ENCODE peak calls at places on chromosomes 5 and 9, in four cellular contexts. G, U, W and C are unnamed samples. For H3K36me3, the result is how much of the 10 kb centered on the place peaks cover.

GRCh38 chr5:82165740-82166530 is 112.2 kb downstream of the RPS23 start:
- DNase-seq in G (peak), U (no peak), W (peak), C (peak)

GRCh38 chr5:138470322-138471285 is 5.3 kb downstream of the EGR1 start:
- DNase-seq in G (no peak), U (no peak), W (no peak), C (no peak)

GRCh38 chr5:94754824-94755223 is 136.4 kb downstream of the SLF1 start:
- DNase-seq in G (no peak), U (no peak), W (no peak), C (no peak)

GRCh38 chr5:74919487-74919886 is 53.3 kb upstream of the FAM169A start:
- DNase-seq in G (no peak), U (no peak), W (peak), C (no peak)

GRCh38 chr5:153660919-153661318 is 170.4 kb downstream of the GRIA1 start:
- DNase-seq in G (no peak), U (no peak), W (no peak), C (no peak)

GRCh38 chr5:78538240-78538850 is 110.2 kb downstream of the LHFPL2 start:
- DNase-seq in G (no peak), U (no peak), W (no peak), C (no peak)

GRCh38 chr5:17217421-17218352 is at the start of gene BASP1:
- DNase-seq in G (peak), U (no peak), W (peak), C (peak)

GRCh38 chr5:140800816-140801493 is at the start of gene PCDHA3:
- DNase-seq in G (no peak), U (no peak), W (peak), C (no peak)

GRCh38 chr9:128080218-128080617 is 12.2 kb downstream of the SLC25A25 start:
- DNase-seq in G (no peak), U (no peak), W (no peak), C (no peak)

GRCh38 chr9:83013261-83013610 is 49.7 kb downstream of the RASEF start:
- DNase-seq in G (no peak), U (no peak), W (no peak), C (no peak)

GRCh38 chr5:67770431-67771025 is 445.0 kb upstream of the PIK3R1 start:
- DNase-seq in G (no peak), U (no peak), W (peak), C (no peak)

GRCh38 chr9:4538107-4538506 is 47.8 kb downstream of the SLC1A1 start:
- DNase-seq in G (no peak), U (no peak), W (no peak), C (no peak)

GRCh38 chr5:142957528-142957927 is 187.4 kb downstream of the ARHGAP26 start:
- DNase-seq in G (no peak), U (no peak), W (no peak), C (no peak)

GRCh38 chr5:136251502-136251901 is 58.5 kb upstream of the SMIM32 start:
- DNase-seq in G (no peak), U (no peak), W (no peak), C (no peak)

GRCh38 chr9:9799287-9799686 is 813.5 kb downstream of the PTPRD start:
- DNase-seq in G (no peak), U (no peak), W (no peak), C (no peak)

GRCh38 chr9:137974746-137975526 is 97.4 kb downstream of the CACNA1B start:
- DNase-seq in G (peak), U (no peak), W (no peak), C (no peak)

GRCh38 chr9:128098017-128098935 is 29.3 kb downstream of the PTGES2 start:
- DNase-seq in G (peak), U (peak), W (peak), C (peak)

GRCh38 chr5:179806250-179807045 is at the start of gene MGAT4B:
- DNase-seq in G (peak), U (peak), W (peak), C (peak)

GRCh38 chr5:10607023-10607665 is 43.3 kb downstream of the ANKRD33B start:
- DNase-seq in G (no peak), U (no peak), W (peak), C (no peak)

GRCh38 chr9:1267581-1267980 is 217.4 kb downstream of the DMRT2 start:
- DNase-seq in G (no peak), U (no peak), W (no peak), C (no peak)

GRCh38 chr5:36712719-36713118 is 106.3 kb downstream of the SLC1A3 start:
- DNase-seq in G (no peak), U (no peak), W (no peak), C (no peak)

GRCh38 chr9:110895141-110895912 is 142.9 kb downstream of the LPAR1 start:
- DNase-seq in G (peak), U (no peak), W (no peak), C (peak)

GRCh38 chr5:62780888-62781287 is 202.3 kb downstream of the LRRC70 start:
- DNase-seq in G (no peak), U (no peak), W (no peak), C (no peak)

GRCh38 chr5:125220284-125220683 is 473.8 kb upstream of the ZNF608 start:
- DNase-seq in G (no peak), U (no peak), W (no peak), C (no peak)

GRCh38 chr5:71587709-71588532 is 781 bp downstream of the MCCC2 start:
- DNase-seq in G (peak), U (no peak), W (no peak), C (no peak)

GRCh38 chr5:96280946-96281393 is 152.1 kb downstream of the PCSK1 start:
- DNase-seq in G (no peak), U (no peak), W (no peak), C (no peak)

GRCh38 chr5:32100903-32101302 is 73.2 kb downstream of the GOLPH3 start:
- DNase-seq in G (no peak), U (no peak), W (no peak), C (no peak)

GRCh38 chr5:59711316-59711715 is 182.2 kb downstream of the PDE4D start:
- DNase-seq in G (no peak), U (no peak), W (no peak), C (no peak)

GRCh38 chr5:35694481-35694880 is 76.8 kb downstream of the SPEF2 start:
- DNase-seq in G (no peak), U (no peak), W (no peak), C (no peak)

GRCh38 chr9:30718483-30718882 is 1666.0 kb upstream of the ACO1 start:
- DNase-seq in G (no peak), U (no peak), W (no peak), C (no peak)

GRCh38 chr9:123863164-123863855 is 66.6 kb downstream of the DENND1A start:
- DNase-seq in G (no peak), U (no peak), W (no peak), C (no peak)

GRCh38 chr5:111820072-111820471 is 63.1 kb upstream of the NREP start:
- DNase-seq in G (no peak), U (no peak), W (no peak), C (no peak)

GRCh38 chr5:58348996-58349728 is 110.7 kb downstream of the PLK2 start:
- DNase-seq in G (no peak), U (no peak), W (no peak), C (no peak)

GRCh38 chr5:150789431-150789830 is 10.9 kb downstream of the SMIM3 start:
- DNase-seq in G (no peak), U (no peak), W (no peak), C (no peak)
- H3K4me3 ChIP-seq in G (no peak), U (no peak), W (no peak), C (no peak)

GRCh38 chr5:171612749-171613148 is 172.9 kb upstream of the SMIM23 start:
- DNase-seq in G (no peak), U (no peak), W (no peak), C (no peak)

GRCh38 chr5:171606414-171607024 is 179.1 kb upstream of the SMIM23 start:
- DNase-seq in G (no peak), U (no peak), W (peak), C (no peak)

GRCh38 chr5:171607863-171608262 is 177.8 kb upstream of the SMIM23 start:
- DNase-seq in G (no peak), U (no peak), W (no peak), C (no peak)

GRCh38 chr5:171610686-171611085 is 174.9 kb upstream of the SMIM23 start:
- DNase-seq in G (no peak), U (no peak), W (no peak), C (no peak)

DNA sequence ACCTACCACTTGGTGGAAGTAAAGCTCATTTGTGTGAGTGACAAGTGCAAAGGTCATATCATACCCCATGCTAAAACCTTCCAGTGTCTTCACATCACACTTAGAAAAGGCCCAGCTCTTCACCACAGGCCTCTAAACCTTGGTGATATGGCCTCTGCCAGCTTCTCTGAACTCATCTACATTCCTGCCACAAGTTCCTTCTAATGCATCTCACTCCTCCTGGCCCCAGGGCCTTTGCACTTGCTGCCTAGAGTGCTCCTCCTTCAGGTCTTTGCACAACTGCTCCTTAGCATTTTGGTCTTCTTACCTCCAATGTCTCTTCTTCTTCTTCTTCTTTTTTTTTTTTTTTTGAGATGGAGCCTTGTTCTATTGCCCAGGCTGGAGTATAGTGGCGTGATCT is 175.6 kb upstream of the SMIM23 start:
- DNase-seq in G (no peak), U (no peak), W (no peak), C (no peak)
- H3K36me3 ChIP-seq in G (under half), U (under half), W (under half), C (under half)

DNA sequence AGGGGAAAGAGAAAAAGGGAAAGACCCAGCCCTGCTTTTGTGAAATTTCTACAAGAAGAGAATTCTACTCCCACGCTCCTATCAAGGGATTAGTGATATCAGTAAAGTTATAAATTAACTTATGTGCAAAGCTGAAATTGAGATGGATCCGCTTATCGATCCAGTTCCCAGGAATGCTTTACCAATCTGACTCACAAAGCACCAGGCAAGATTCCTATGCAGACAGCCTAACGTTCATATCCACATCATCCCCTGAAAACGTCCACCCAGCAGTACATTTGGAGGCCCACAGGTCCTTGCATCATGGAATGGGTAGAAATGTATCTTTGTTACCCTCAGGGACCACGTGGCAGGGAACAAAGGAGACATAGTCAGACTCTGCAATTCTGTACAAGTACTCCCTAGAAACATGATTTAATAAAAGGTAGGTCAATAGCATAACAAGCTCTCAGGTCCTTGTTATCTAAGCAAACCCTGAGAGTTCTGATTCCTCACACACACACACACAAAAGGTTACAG is 147.4 kb downstream of the ESM1 start:
- DNase-seq in G (no peak), U (no peak), W (no peak), C (no peak)
- H3K27ac ChIP-seq in G (no peak), U (no peak), W (no peak), C (no peak)

GRCh38 chr9:93533863-93534262 is 42.5 kb upstream of the PHF2 start:
- DNase-seq in G (no peak), U (no peak), W (no peak), C (no peak)

GRCh38 chr9:93536874-93537273 is 39.5 kb upstream of the PHF2 start:
- DNase-seq in G (no peak), U (no peak), W (no peak), C (no peak)

GRCh38 chr9:93536167-93536566 is 40.2 kb upstream of the PHF2 start:
- DNase-seq in G (no peak), U (no peak), W (no peak), C (no peak)

GRCh38 chr9:93532121-93532520 is 44.3 kb upstream of the PHF2 start:
- DNase-seq in G (no peak), U (no peak), W (no peak), C (no peak)

DNA sequence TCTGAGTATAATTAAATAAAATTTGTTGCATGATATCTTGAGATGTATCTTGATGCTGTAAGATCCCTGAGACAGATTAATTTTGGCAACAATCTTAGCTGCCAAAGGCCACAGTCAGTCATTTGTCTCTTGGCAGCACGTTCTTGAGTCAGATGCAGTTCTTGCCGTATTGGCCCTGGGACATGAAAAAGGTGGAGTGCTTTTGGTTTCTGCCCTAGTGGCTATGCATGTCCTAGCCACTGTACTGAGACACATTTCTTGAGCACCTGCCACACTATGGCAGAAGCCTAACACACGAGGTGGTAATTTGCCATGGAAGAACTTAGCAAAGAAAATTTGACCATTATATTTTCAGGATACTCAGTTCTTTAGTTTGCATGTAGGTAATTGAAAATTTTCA is 45.0 kb upstream of the PHF2 start:
- DNase-seq in G (no peak), U (no peak), W (peak), C (no peak)
- H3K4me3 ChIP-seq in G (no peak), U (no peak), W (no peak), C (no peak)

GRCh38 chr9:108188482-108188881 is 667.3 kb downstream of the ACTL7B start:
- DNase-seq in G (no peak), U (no peak), W (no peak), C (no peak)
- H3K36me3 ChIP-seq in G (under half), U (under half), W (under half), C (under half)

GRCh38 chr9:116543731-116544400 is 143.2 kb upstream of the TRIM32 start:
- DNase-seq in G (no peak), U (no peak), W (no peak), C (no peak)
- H3K27ac ChIP-seq in G (no peak), U (no peak), W (no peak), C (no peak)

DNA sequence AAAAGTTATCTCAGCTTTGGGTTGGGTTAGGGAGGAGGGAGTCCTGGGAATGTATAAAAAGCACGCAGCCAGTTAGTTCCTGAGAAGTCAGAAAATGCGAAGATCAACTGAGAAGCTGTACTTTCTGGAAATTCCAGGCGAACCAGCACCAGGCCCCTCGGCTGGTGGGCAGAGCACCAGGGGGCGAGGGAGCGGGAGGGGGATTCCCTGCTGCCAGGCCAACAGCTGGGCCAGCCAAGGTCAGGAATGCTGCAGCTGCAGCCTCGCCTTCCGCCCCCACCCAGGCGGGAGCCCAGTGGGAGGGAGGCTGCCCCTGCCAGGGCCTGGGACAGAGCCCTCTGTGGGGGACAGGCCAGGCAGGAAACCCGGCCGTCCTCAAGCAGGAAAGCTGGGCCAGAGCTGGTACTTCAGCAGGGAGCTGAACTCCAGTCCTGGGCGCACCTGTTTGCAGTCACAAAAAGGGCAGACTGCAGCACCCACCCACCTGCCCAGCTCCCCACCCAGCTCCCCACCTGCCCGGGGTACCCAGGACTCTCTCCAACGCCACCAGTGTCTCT is 35.5 kb downstream of the VAV2 start:
- DNase-seq in G (peak), U (no peak), W (no peak), C (no peak)
- H3K4me3 ChIP-seq in G (no peak), U (no peak), W (no peak), C (no peak)

GRCh38 chr5:13731229-13731628 is 213.3 kb downstream of the DNAH5 start:
- DNase-seq in G (no peak), U (no peak), W (no peak), C (no peak)
- H3K36me3 ChIP-seq in G (under half), U (under half), W (under half), C (under half)

GRCh38 chr5:141942185-141942857 is 15.7 kb downstream of the PCDH12 start:
- DNase-seq in G (no peak), U (no peak), W (no peak), C (no peak)
- H3K27ac ChIP-seq in G (no peak), U (no peak), W (no peak), C (no peak)